ENCODE peak calls at places on chromosomes 13 and 19, in eight cellular contexts. N is CD4-positive, alpha-beta T cell; M is cardiac muscle cell; I is neuronal stem cell; K is right cardiac atrium; J is breast epithelium; Y is ovary; P is heart right ventricle. C is an unnamed sample. For H3K27me3, the result is how much of the 10 kb centered on the place peaks cover.

GRCh38 chr13:59691501-59692066 is 472.1 kb downstream of the DIAPH3 start:
- DNase-seq in J (no peak), I (no peak), M (no peak), Y (no peak), K (no peak), P (no peak), N (no peak), C (no peak)

GRCh38 chr13:94947965-94948371 is 235.6 kb upstream of the SOX21 start:
- DNase-seq in I (peak), K (no peak), J (no peak), P (no peak), Y (no peak), N (no peak), M (no peak), C (no peak)

GRCh38 chr13:113841355-113841653 is 22.6 kb downstream of the GAS6 start:
- DNase-seq in P (no peak), M (no peak), I (no peak), N (no peak), J (no peak), Y (no peak), K (no peak), C (no peak)

GRCh38 chr13:97257800-97258799 is 36.0 kb downstream of the MBNL2 start:
- DNase-seq in Y (no peak), I (no peak), N (no peak), J (no peak), P (peak), K (peak), M (peak), C (peak)

GRCh38 chr13:78430166-78430791 is 173.1 kb downstream of the POU4F1 start:
- DNase-seq in K (no peak), P (no peak), M (no peak), J (no peak), Y (no peak), N (no peak), I (peak), C (no peak)

GRCh38 chr13:48400820-48401219 is 12.1 kb downstream of the LPAR6 start:
- DNase-seq in M (peak), K (no peak), Y (no peak), P (no peak), I (no peak), N (no peak), J (no peak), C (no peak)

GRCh38 chr13:53138369-53139036 is 109.9 kb downstream of the OLFM4 start:
- DNase-seq in I (no peak), N (no peak), Y (no peak), J (no peak), K (peak), P (no peak), M (peak), C (no peak)

GRCh38 chr13:98476106-98476505 is 100.8 kb downstream of the STK24 start:
- DNase-seq in J (no peak), K (peak), P (no peak), N (peak), Y (no peak), M (peak), I (no peak), C (no peak)

GRCh38 chr19:5824791-5825577 is 14.5 kb downstream of the FUT6 start:
- DNase-seq in N (no peak), J (no peak), I (no peak), Y (no peak), K (no peak), P (no peak), M (no peak), C (no peak)

GRCh38 chr19:14432817-14433453 is at the start of gene PKN1:
- DNase-seq in K (peak), Y (peak), N (peak), P (peak), J (no peak), M (peak), I (peak), C (peak)

GRCh38 chr19:12938536-12939291 is at the start of gene CALR:
- DNase-seq in N (peak), I (no peak), J (no peak), M (peak), Y (peak), P (no peak), K (no peak), C (no peak)

GRCh38 chr13:24152292-24153214 is 8.0 kb upstream of the SPATA13 start:
- DNase-seq in M (no peak), K (no peak), N (no peak), J (no peak), P (no peak), Y (no peak), I (no peak), C (no peak)

GRCh38 chr19:10404888-10405808 is 1.8 kb upstream of the CDC37 start:
- DNase-seq in J (no peak), M (no peak), I (no peak), Y (no peak), P (no peak), K (no peak), N (no peak), C (no peak)

GRCh38 chr19:17244618-17245534 is 843 bp downstream of the NR2F6 start:
- DNase-seq in N (no peak), Y (peak), P (no peak), I (no peak), M (no peak), J (peak), K (peak), C (peak)

GRCh38 chr19:9953802-9954542 is 17.7 kb upstream of the OLFM2 start:
- DNase-seq in J (no peak), I (no peak), P (no peak), M (no peak), K (no peak), Y (no peak), N (no peak), C (no peak)

GRCh38 chr19:14536926-14537692 is 7.7 kb downstream of the TECR start:
- DNase-seq in P (peak), Y (peak), J (peak), K (peak), N (peak), M (peak), I (peak), C (peak)

GRCh38 chr13:73957889-73958288 is 176.3 kb downstream of the KLF12 start:
- DNase-seq in K (no peak), P (no peak), I (no peak), Y (no peak), J (no peak), N (no peak), M (no peak), C (no peak)

GRCh38 chr19:42148270-42148669 is 16.0 kb upstream of the POU2F2 start:
- DNase-seq in N (no peak), Y (no peak), P (no peak), K (no peak), M (no peak), J (no peak), I (no peak), C (no peak)

GRCh38 chr19:18300930-18301717 is 19.7 kb upstream of the JUND start:
- DNase-seq in I (no peak), P (peak), J (no peak), Y (peak), K (peak), M (peak), N (no peak), C (peak)

GRCh38 chr13:32036131-32036695 is 4.6 kb downstream of the FRY start:
- DNase-seq in I (no peak), K (no peak), Y (no peak), M (no peak), N (no peak), P (peak), J (no peak), C (no peak)

GRCh38 chr13:113029487-113030258 is 60.7 kb downstream of the MCF2L start:
- DNase-seq in N (peak), M (peak), I (peak), K (peak), Y (peak), P (no peak), J (no peak), C (no peak)

GRCh38 chr19:43694553-43694952 is 21.3 kb upstream of the IRGC start:
- DNase-seq in K (no peak), I (no peak), J (no peak), P (no peak), Y (no peak), M (no peak), N (no peak), C (no peak)

GRCh38 chr13:30331331-30331771 is 24.0 kb upstream of the KATNAL1 start:
- DNase-seq in Y (peak), P (no peak), I (no peak), N (no peak), K (peak), J (no peak), M (no peak), C (no peak)

GRCh38 chr19:37309834-37310575 is 60.9 kb upstream of the ZNF527 start:
- DNase-seq in K (no peak), M (no peak), Y (no peak), N (no peak), I (no peak), P (no peak), J (no peak), C (no peak)

GRCh38 chr13:42969558-42970172 is 22.4 kb downstream of the EPSTI1 start:
- DNase-seq in K (peak), J (peak), Y (peak), P (peak), I (peak), N (peak), M (peak), C (peak)

GRCh38 chr19:48444129-48444932 is 1.5 kb upstream of the GRWD1 start:
- DNase-seq in M (no peak), I (no peak), Y (no peak), J (no peak), K (peak), P (no peak), N (no peak), C (no peak)

GRCh38 chr19:48970923-48971395 is 5.8 kb downstream of the FTL start:
- DNase-seq in N (peak), M (peak), J (no peak), I (peak), K (peak), Y (peak), P (peak), C (peak)

GRCh38 chr13:114268344-114269280 is 12.8 kb upstream of the UPF3A start:
- DNase-seq in P (no peak), Y (no peak), N (no peak), M (no peak), J (no peak), K (no peak), I (no peak), C (no peak)

GRCh38 chr19:52648336-52648990 is 10.3 kb upstream of the ZNF83 start:
- DNase-seq in J (no peak), N (no peak), P (no peak), I (no peak), Y (no peak), M (peak), K (no peak), C (no peak)

GRCh38 chr13:83184819-83185218 is 697.5 kb downstream of the SLITRK1 start:
- DNase-seq in Y (no peak), P (no peak), I (no peak), J (no peak), N (no peak), K (no peak), M (peak), C (no peak)

GRCh38 chr13:51902776-51903175 is 41.0 kb downstream of the CCDC70 start:
- DNase-seq in J (no peak), K (no peak), Y (no peak), N (no peak), M (no peak), I (no peak), P (no peak), C (no peak)

GRCh38 chr13:90686438-90686837 is 661.0 kb upstream of the MIR17HG start:
- DNase-seq in M (peak), Y (no peak), P (peak), N (no peak), K (peak), I (no peak), J (no peak), C (no peak)

GRCh38 chr13:51249767-51250741 is 27.9 kb downstream of the FAM124A start:
- DNase-seq in K (no peak), I (no peak), P (no peak), Y (no peak), N (no peak), M (no peak), J (no peak), C (no peak)

GRCh38 chr19:6887326-6887725 is at the start of gene ADGRE1:
- DNase-seq in M (no peak), I (no peak), P (no peak), K (peak), Y (no peak), N (no peak), J (no peak), C (no peak)

GRCh38 chr13:74794582-74794981 is 660.4 kb upstream of the KLF12 start:
- DNase-seq in N (no peak), K (no peak), J (no peak), P (no peak), I (no peak), M (peak), Y (no peak), C (no peak)

GRCh38 chr13:44129418-44129817 is 244.2 kb upstream of the SERP2 start:
- DNase-seq in J (no peak), N (no peak), P (no peak), I (no peak), M (no peak), Y (no peak), K (no peak), C (no peak)

GRCh38 chr19:29439021-29439420 is 86.8 kb upstream of the VSTM2B start:
- DNase-seq in N (no peak), M (no peak), K (no peak), P (no peak), Y (no peak), I (no peak), J (no peak), C (no peak)

GRCh38 chr19:13920940-13921744 is 15.1 kb downstream of the CC2D1A start:
- DNase-seq in P (no peak), J (no peak), M (peak), K (no peak), Y (no peak), I (no peak), N (no peak), C (no peak)

GRCh38 chr13:79404985-79405384 is 1.1 kb downstream of the RBM26 start:
- DNase-seq in J (no peak), M (no peak), I (no peak), K (no peak), P (no peak), Y (no peak), N (no peak), C (no peak)

GRCh38 chr19:52896431-52897148 is 845 bp downstream of the ZNF320 start:
- DNase-seq in I (peak), J (no peak), P (peak), Y (peak), N (no peak), K (peak), M (peak), C (peak)

DNA sequence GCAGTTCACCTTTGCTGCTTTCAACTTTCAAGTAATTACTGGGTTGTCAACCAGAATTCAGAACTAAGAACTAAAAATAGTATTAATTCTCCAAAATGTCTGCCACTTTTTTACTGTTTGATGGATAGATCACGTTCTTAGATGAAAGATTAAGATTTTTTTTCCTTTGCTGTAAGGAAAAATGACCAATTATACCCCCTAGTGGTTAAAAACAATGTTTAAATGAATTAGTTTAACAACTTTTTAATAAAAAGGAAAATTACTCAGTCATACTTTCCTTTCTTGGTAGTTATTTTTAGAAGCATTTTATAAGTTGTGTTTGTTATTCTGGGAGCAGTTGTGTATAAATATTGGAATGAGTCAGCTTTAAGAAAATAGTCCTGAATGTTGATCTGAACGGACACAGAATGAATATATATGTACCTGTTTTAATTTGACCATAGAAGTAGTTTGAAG is 4.6 kb downstream of the TM9SF2 start:
- DNase-seq in N (no peak), I (no peak), J (no peak), M (peak), P (no peak), K (no peak), Y (no peak), C (no peak)
- H3K27me3 ChIP-seq in N (under half), I (under half), J (under half), M (under half), P (under half), K (under half), Y (under half), C (under half)

GRCh38 chr13:50123002-50123401 is 107.8 kb downstream of the KCNRG start:
- DNase-seq in N (no peak), J (no peak), P (no peak), M (no peak), K (peak), I (no peak), Y (no peak), C (no peak)
- H3K27me3 ChIP-seq in N (under half), J (under half), P (under half), M (half or more), K (under half), I (under half), Y (under half), C (under half)

GRCh38 chr19:4758082-4758481 is 33.5 kb upstream of the FEM1A start:
- DNase-seq in M (no peak), K (no peak), Y (no peak), J (no peak), I (no peak), P (no peak), N (no peak), C (no peak)

GRCh38 chr19:4760285-4760650 is 31.3 kb upstream of the FEM1A start:
- DNase-seq in K (no peak), P (no peak), Y (no peak), M (no peak), N (no peak), J (no peak), I (no peak), C (no peak)

GRCh38 chr19:4755459-4755858 is 31.8 kb upstream of the DPP9 start:
- DNase-seq in K (no peak), M (no peak), N (no peak), P (no peak), J (no peak), I (no peak), Y (no peak), C (no peak)

GRCh38 chr19:4759388-4760284 is 31.9 kb upstream of the FEM1A start:
- DNase-seq in K (peak), Y (peak), I (peak), J (peak), M (peak), P (peak), N (peak), C (peak)

DNA sequence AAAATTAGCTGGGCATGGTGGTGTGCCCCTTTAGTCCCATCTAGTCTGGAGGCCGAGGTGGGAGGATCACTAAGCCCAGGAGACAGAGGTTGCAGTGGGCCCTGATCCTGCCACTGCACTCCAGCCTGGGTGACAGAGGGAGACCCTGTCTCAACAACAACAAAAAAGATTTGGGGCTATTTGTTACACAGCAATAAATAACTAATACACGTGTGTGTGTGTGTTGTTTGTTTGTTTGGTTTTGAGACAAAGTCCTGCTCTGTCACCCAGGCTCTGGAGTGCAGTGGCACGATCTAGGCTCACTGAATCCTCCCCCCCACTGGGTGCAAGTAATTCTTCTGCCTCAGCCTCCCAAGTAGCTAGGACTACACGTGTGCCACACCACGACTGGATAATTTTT is 32.9 kb upstream of the FEM1A start:
- DNase-seq in P (no peak), J (no peak), I (no peak), N (no peak), Y (no peak), K (no peak), M (no peak), C (no peak)
- H3K27me3 ChIP-seq in P (under half), J (under half), I (under half), N (under half), Y (under half), K (under half), M (under half), C (under half)

DNA sequence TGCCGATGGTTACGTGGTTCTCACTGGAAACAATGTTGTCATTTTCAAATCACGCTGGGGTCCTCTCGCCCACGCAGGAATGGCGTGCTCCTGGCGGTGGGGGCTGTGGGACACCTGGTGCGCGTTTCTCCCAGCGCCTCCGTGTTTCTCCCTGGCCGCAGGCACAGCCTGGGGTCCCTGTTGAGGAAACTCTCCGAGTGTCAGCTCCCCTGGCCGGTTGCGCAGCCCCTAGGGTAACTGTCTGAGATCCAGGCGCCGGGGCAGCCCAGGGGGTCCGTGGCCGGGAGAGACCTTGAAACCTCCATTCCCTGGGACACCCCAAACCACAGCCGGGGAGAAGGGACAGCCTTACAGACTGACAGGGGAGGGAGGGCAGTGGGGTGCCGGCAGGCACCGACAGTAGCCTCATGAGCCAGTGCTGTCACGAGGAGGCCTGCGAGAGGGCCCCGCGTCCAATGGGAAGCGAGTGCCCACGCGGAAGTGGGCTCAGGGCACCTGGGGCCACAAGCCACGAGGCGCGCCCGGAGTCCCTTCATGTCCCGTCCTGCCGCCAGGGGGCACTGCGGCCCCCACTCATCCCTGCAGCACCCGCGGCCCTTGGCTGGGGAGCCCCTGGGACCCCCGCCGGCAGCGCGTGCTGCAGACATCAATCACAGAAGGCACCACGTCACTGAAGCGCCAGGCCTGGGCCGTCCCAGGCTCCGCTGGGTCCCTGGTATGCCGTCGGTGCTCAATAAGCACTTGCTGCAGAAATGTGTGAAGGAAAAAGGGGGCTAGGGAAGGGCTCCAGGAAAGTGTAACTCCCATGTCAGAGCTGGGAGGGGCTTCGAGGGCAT is 9.5 kb downstream of the ADAMTSL5 start:
- DNase-seq in J (no peak), Y (no peak), N (peak), P (no peak), I (no peak), M (peak), K (peak), C (no peak)
- H3K27me3 ChIP-seq in J (under half), Y (under half), N (under half), P (under half), I (under half), M (under half), K (under half), C (under half)

GRCh38 chr13:27953671-27954405 is 15.3 kb downstream of the CDX2 start:
- DNase-seq in K (peak), M (peak), P (peak), Y (peak), I (peak), J (no peak), N (peak), C (peak)
- H3K27me3 ChIP-seq in K (under half), M (half or more), P (half or more), Y (under half), I (half or more), J (half or more), N (half or more), C (half or more)

DNA sequence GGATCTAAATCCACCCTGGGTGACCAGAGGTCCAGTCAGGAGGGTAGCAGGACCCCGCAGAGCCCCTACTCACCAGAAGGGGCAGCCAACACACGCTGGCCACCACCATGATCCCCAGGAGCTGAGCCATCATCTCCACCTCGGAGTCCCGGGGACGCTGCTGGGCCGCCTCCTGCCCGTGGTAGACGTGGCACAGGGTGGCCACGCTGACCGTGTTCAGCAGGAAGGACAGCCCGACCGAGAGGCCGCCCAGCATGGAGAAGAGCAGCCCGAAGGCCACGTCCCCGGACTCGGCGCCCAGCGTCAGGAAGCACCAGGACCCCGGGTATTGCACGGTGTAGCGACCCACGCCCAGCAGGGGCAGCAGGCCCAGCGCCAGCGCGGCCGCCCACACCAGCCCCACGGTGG is 6.9 kb downstream of the TBXA2R start:
- DNase-seq in J (no peak), K (no peak), N (no peak), M (no peak), Y (no peak), I (no peak), P (no peak), C (peak)
- H3K27me3 ChIP-seq in J (under half), K (under half), N (under half), M (under half), Y (under half), I (under half), P (under half), C (under half)

C was measured in heart left ventricle.